ENCODE peak calls at places on chromosomes 4 and X, in four cellular contexts. B is Caki2, L is activated T-cell treated with anti-CD3 and anti-CD28 coated beads for 24 hours, S is neuronal stem cell. K is an unnamed sample.

GRCh38 chrX:2710041-2710471 is 19.0 kb downstream of the CD99 start:
- DNase-seq in B (peak; percentile 86), L (no peak), S (no peak), K (no peak)

GRCh38 chrX:66000628-66001275 is 39.1 kb downstream of the VSIG4 start:
- DNase-seq in B (no peak), L (no peak), S (no peak), K (no peak)

GRCh38 chr4:29762151-29762550 is 958.0 kb upstream of the PCDH7 start:
- DNase-seq in B (no peak), L (no peak), S (no peak), K (no peak)

GRCh38 chr4:53682908-53683307 is 91.6 kb upstream of the LNX1 start:
- DNase-seq in B (no peak), L (no peak), S (no peak), K (no peak)

GRCh38 chrX:111352424-111352823 is 59.6 kb downstream of the DCX start:
- DNase-seq in B (no peak), L (no peak), S (no peak), K (no peak)

GRCh38 chrX:28586891-28587635 is at the start of gene IL1RAPL1:
- DNase-seq in B (peak; percentile 52), L (no peak), S (no peak), K (no peak)

GRCh38 chr4:186201535-186202230 is 10.3 kb downstream of the CYP4V2 start:
- DNase-seq in B (peak; percentile 25), L (peak; percentile 56), S (peak; percentile 9), K (no peak)

GRCh38 chr4:180057198-180057821 is 2185.9 kb upstream of the TENM3 start:
- DNase-seq in B (peak; percentile 12), L (no peak), S (peak; percentile 18), K (no peak)

GRCh38 chrX:71482228-71482958 is 50.5 kb upstream of the OGT start:
- DNase-seq in B (no peak), L (no peak), S (no peak), K (no peak)

GRCh38 chrX:91434351-91435168 is at the start of gene PABPC5:
- DNase-seq in B (no peak), L (no peak), S (peak; percentile 53), K (no peak)

GRCh38 chr4:189001971-189002450 is 862.8 kb downstream of the TRIML1 start:
- DNase-seq in B (no peak), L (no peak), S (no peak), K (no peak)

GRCh38 chrX:54747713-54748393 is 50.2 kb downstream of the ITIH6 start:
- DNase-seq in B (no peak), L (no peak), S (no peak), K (no peak)

GRCh38 chr4:41287005-41287404 is 30.3 kb downstream of the UCHL1 start:
- DNase-seq in B (peak; percentile 61), L (no peak), S (no peak), K (no peak)

GRCh38 chr4:53804719-53805118 is 213.4 kb upstream of the LNX1 start:
- DNase-seq in B (no peak), L (peak; percentile 3), S (no peak), K (no peak)

GRCh38 chr4:35125995-35126712 is 1118.2 kb downstream of the ARAP2 start:
- DNase-seq in B (no peak), L (no peak), S (no peak), K (no peak)

K was measured in central memory CD8-positive, alpha-beta T cell.